ENCODE peak calls at places on chromosomes 1 and 21, in six cellular contexts. Z is endodermal cell; G is stomach; D is testis; V is CD8-positive, alpha-beta memory T cell; Y is IMR-90. A is an unnamed sample.

GRCh38 chr1:163614346-163614745 is 292.6 kb downstream of the NUF2 start:
- DNase-seq in D (no peak), Y (no peak), G (no peak), V (no peak), Z (no peak), A (no peak)

GRCh38 chr1:76084029-76084627 is 9.6 kb downstream of the ST6GALNAC3 start:
- DNase-seq in D (no peak), G (no peak), V (no peak), Z (no peak), Y (no peak), A (no peak)

GRCh38 chr1:107750364-107750959 is 214.5 kb downstream of the VAV3 start:
- DNase-seq in D (peak; percentile 79), V (no peak), G (peak; percentile 69), Y (peak; percentile 43), Z (peak; percentile 89), A (no peak)

GRCh38 chr21:41847066-41847804 is 31.9 kb downstream of the PRDM15 start:
- DNase-seq in D (no peak), G (no peak), Y (peak; percentile 28), Z (peak; percentile 74), V (no peak), A (no peak)

GRCh38 chr1:242788771-242789170 is 264.3 kb upstream of the PLD5 start:
- DNase-seq in Y (no peak), V (no peak), Z (no peak), D (no peak), G (no peak), A (no peak)

GRCh38 chr1:227315500-227316346 is 2.6 kb downstream of the CDC42BPA start:
- DNase-seq in D (peak; percentile 82), V (no peak), Y (peak; percentile 70), G (peak; percentile 33), Z (no peak), A (no peak)

GRCh38 chr1:208093754-208094719 is 150.1 kb downstream of the PLXNA2 start:
- DNase-seq in D (peak; percentile 87), G (peak; percentile 66), V (peak; percentile 54), Z (peak; percentile 95), Y (peak; percentile 58), A (no peak)

GRCh38 chr21:35178812-35179211 is 129.7 kb upstream of the RUNX1 start:
- DNase-seq in Z (no peak), Y (peak; percentile 79), D (no peak), G (no peak), V (no peak), A (no peak)

GRCh38 chr1:169019419-169020058 is 87.0 kb upstream of the ATP1B1 start:
- DNase-seq in V (no peak), G (no peak), Z (no peak), Y (no peak), D (no peak), A (no peak)

GRCh38 chr1:177286396-177286795 is 115.6 kb downstream of the BRINP2 start:
- DNase-seq in Z (no peak), G (no peak), V (no peak), Y (peak; percentile 53), D (no peak), A (no peak)

GRCh38 chr1:11331036-11331765 is 58.2 kb downstream of the UBIAD1 start:
- DNase-seq in G (no peak), Z (peak; percentile 59), V (no peak), Y (no peak), D (no peak), A (no peak)

GRCh38 chr21:41071410-41071809 is 96.5 kb upstream of the BACE2 start:
- DNase-seq in Y (no peak), D (peak; percentile 45), Z (peak; percentile 89), V (no peak), G (no peak), A (no peak)

GRCh38 chr21:28579986-28580550 is 412.6 kb downstream of the LTN1 start:
- DNase-seq in G (no peak), Z (peak; percentile 68), D (no peak), V (no peak), Y (no peak), A (no peak)

GRCh38 chr1:223319373-223319772 is 44.6 kb downstream of the SUSD4 start:
- DNase-seq in Y (no peak), G (no peak), V (no peak), Z (no peak), D (no peak), A (no peak)

GRCh38 chr1:19067912-19068638 is 111.6 kb upstream of the IFFO2 start:
- DNase-seq in V (no peak), G (no peak), Y (no peak), Z (peak; percentile 42), D (no peak), A (no peak)

GRCh38 chr1:20216574-20216973 is 30.3 kb upstream of the PLA2G2C start:
- DNase-seq in G (no peak), D (no peak), V (no peak), Y (peak; percentile 10), Z (peak; percentile 66), A (no peak)

GRCh38 chr1:243315933-243316332 is 60.1 kb downstream of the SDCCAG8 start:
- DNase-seq in Z (no peak), G (no peak), V (no peak), D (no peak), Y (no peak), A (no peak)

GRCh38 chr1:119539636-119540035 is 32.6 kb downstream of the HSD3B1 start:
- DNase-seq in V (no peak), Z (no peak), D (no peak), Y (no peak), G (no peak), A (no peak)

GRCh38 chr1:235074335-235075120 is 54.1 kb downstream of the TOMM20 start:
- DNase-seq in Z (no peak), D (no peak), G (peak; percentile 68), Y (peak; percentile 92), V (peak; percentile 59), A (no peak)

GRCh38 chr1:53930932-53931331 is 14.6 kb downstream of the IFT25 start:
- DNase-seq in Y (no peak), Z (no peak), V (no peak), G (no peak), D (no peak), A (no peak)

GRCh38 chr1:156725683-156726280 is 2.5 kb upstream of the METTL25B start:
- DNase-seq in D (peak; percentile 95), G (peak; percentile 93), Y (peak; percentile 89), Z (peak; percentile 96), V (peak; percentile 84), A (no peak)

GRCh38 chr1:4305526-4306301 is 348.7 kb upstream of the AJAP1 start:
- DNase-seq in Z (peak; percentile 13), G (no peak), D (no peak), V (no peak), Y (no peak), A (no peak)

DNA sequence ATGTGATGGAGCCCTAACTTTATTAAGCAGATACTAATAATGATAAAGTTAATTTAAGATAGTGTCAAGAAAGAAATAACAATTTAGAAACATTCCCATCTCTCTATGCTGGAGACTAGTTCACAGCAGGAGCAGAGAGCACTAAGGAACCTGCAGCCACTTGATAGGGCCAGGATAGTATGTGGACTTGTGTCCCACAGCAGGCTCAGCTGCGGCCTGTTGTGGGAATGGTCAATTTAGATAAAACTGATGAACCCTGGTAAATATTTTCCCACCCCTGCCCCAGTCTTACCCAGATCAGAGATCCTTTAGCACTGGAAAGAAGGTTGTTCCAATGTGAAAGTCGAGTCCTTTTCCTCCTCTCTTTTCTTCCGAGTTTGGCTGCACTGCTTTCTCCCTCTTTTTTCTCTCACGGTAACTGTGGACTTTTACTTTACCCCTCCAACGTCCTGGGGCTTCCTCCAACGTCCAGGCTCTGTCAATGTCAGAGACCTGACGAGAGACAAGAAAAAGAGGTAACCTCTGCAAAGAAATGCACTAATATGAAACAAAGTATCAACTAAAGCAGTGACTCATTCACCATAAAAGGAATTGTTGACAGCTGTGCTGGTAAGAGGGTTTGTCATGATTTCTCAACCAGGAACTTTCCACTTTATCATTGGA is at the start of gene GBP2:
- DNase-seq in V (no peak), G (no peak), D (peak; percentile 47), Y (peak; percentile 85), Z (no peak), A (no peak)
- H3K4me3 ChIP-seq in V (peak within 1 kb of the TSS; percentile 59), G (peak within 1 kb of the TSS; percentile 51), D (peak within 1 kb of the TSS; percentile 53), Y (peak within 1 kb of the TSS; percentile 30), Z (no peak within 1 kb of the TSS), A (peak within 1 kb of the TSS; percentile 71)

GRCh38 chr1:204320413-204320812 is 39.3 kb downstream of the PLEKHA6 start:
- DNase-seq in V (no peak), Z (no peak), Y (peak; percentile 91), G (no peak), D (no peak), A (no peak)
- H3K27ac ChIP-seq in V (no peak overlapping the region), Z (no peak overlapping the region), Y (peak overlapping the region; percentile 93), G (peak overlapping the region; percentile 63), D (no peak overlapping the region), A (no peak overlapping the region)

GRCh38 chr1:35633526-35633925 is 7.8 kb downstream of the PSMB2 start:
- DNase-seq in Z (no peak), Y (no peak), D (no peak), G (no peak), V (no peak), A (no peak)

GRCh38 chr1:35629051-35629450 is 12.3 kb downstream of the PSMB2 start:
- DNase-seq in G (no peak), D (no peak), Y (no peak), V (no peak), Z (no peak), A (no peak)

GRCh38 chr1:35631396-35631795 is 9.9 kb downstream of the PSMB2 start:
- DNase-seq in Z (no peak), G (no peak), Y (no peak), D (no peak), V (no peak), A (no peak)
- H3K36me3 ChIP-seq in Z (peaks cover 86% of the 10 kb centered on the region), G (peaks cover 85% of the 10 kb centered on the region), Y (peaks cover 39% of the 10 kb centered on the region), D (no peaks in the 10 kb centered on the region), V (peaks cover 27% of the 10 kb centered on the region), A (peaks cover 53% of the 10 kb centered on the region)

DNA sequence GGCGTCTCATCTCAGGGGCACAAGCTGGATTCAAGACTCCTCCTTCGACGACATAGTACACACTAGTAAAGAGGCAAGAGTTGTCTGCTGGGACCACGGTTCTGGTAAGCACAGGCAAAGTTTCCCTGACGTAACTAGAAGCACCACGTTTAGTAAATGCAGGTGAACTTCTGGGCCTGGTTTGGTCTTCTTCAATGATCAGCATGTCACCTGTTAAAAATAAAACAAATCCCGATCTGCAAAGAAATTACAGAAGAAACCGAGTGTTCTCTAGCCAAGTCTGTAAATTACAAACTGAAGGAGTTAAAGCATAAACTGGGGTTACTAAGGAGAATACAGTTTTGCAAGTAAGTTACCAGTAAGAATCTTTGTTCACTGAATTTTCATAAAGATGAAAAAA is 1.5 kb downstream of the YOD1 start:
- DNase-seq in Y (no peak), V (no peak), D (no peak), G (no peak), Z (no peak), A (no peak)
- H3K4me3 ChIP-seq in Y (no peak overlapping the region), V (peak overlapping the region; percentile 91), D (peak overlapping the region; percentile 90), G (peak overlapping the region; percentile 77), Z (peak overlapping the region; percentile 97), A (peak overlapping the region; percentile 92)

GRCh38 chr1:6483761-6484117 is 7.7 kb downstream of the PLEKHG5 start:
- DNase-seq in D (no peak), G (no peak), Z (no peak), Y (no peak), V (no peak), A (no peak)
- H3K27ac ChIP-seq in D (no peak overlapping the region), G (no peak overlapping the region), Z (no peak overlapping the region), Y (no peak overlapping the region), V (no peak overlapping the region), A (no peak overlapping the region)

DNA sequence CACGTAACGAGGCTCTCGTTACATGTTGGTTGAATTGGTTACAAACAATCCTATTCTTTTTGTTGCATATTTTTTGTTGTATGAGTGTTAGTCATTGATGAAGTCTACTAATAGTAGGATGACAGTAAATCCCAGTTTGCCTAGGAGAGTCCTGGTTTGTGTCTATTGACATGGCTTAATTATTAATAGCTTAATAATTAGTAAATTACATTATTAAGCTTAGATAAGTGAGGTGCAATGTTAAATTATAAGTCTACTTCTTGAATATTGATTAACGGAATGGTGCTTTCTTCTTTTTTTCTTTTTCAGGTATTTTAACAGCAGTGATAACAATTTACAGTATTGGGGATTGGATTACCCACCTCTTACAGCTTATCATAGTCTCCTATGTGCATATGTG is 34.5 kb downstream of the ALG6 start:
- DNase-seq in Z (no peak), V (no peak), G (no peak), D (no peak), Y (no peak), A (no peak)
- H3K36me3 ChIP-seq in Z (peaks cover 4% of the 10 kb centered on the region), V (no peaks in the 10 kb centered on the region), G (peaks cover 28% of the 10 kb centered on the region), D (no peaks in the 10 kb centered on the region), Y (peaks cover 2% of the 10 kb centered on the region), A (peaks cover 5% of the 10 kb centered on the region)

A was measured in thoracic aorta.